ENCODE peak calls at places on chromosomes 11 and 22, in four cellular contexts. One of them, this sample, is unnamed. For H3K9me3, the result is how much of the 10 kb centered on the place peaks cover.

GRCh38 chr11:87359401-87359800 is 321.7 kb downstream of the TMEM135 start:
- DNase-seq in SK-N-SH: no peak
- DNase-seq in GM12878: no peak
- DNase-seq in HepG2: no peak
- DNase-seq in this sample: no peak

GRCh38 chr11:550746-551085 is 9.8 kb downstream of the LMNTD2 start:
- DNase-seq in SK-N-SH: no peak
- DNase-seq in GM12878: no peak
- DNase-seq in HepG2: no peak
- DNase-seq in this sample: no peak

GRCh38 chr11:117022526-117022925 is 75.7 kb downstream of the SIK3 start:
- DNase-seq in SK-N-SH: no peak
- DNase-seq in GM12878: peak
- DNase-seq in HepG2: no peak
- DNase-seq in this sample: no peak

GRCh38 chr22:41094036-41094435 is 1.6 kb downstream of the EP300 start:
- DNase-seq in SK-N-SH: peak
- DNase-seq in GM12878: no peak
- DNase-seq in HepG2: peak
- DNase-seq in this sample: peak

GRCh38 chr22:27627444-27627833 is 174.1 kb downstream of the MN1 start:
- DNase-seq in SK-N-SH: no peak
- DNase-seq in GM12878: no peak
- DNase-seq in HepG2: peak
- DNase-seq in this sample: no peak

GRCh38 chr11:100902454-100903141 is 215.5 kb downstream of the ARHGAP42 start:
- DNase-seq in SK-N-SH: no peak
- DNase-seq in GM12878: no peak
- DNase-seq in HepG2: no peak
- DNase-seq in this sample: no peak

GRCh38 chr11:117457031-117457785 is 129.6 kb downstream of the CEP164 start:
- DNase-seq in SK-N-SH: no peak
- DNase-seq in GM12878: no peak
- DNase-seq in HepG2: no peak
- DNase-seq in this sample: no peak

GRCh38 chr11:86106916-86107315 is 38.0 kb upstream of the PICALM start:
- DNase-seq in SK-N-SH: no peak
- DNase-seq in GM12878: no peak
- DNase-seq in HepG2: no peak
- DNase-seq in this sample: no peak

DNA sequence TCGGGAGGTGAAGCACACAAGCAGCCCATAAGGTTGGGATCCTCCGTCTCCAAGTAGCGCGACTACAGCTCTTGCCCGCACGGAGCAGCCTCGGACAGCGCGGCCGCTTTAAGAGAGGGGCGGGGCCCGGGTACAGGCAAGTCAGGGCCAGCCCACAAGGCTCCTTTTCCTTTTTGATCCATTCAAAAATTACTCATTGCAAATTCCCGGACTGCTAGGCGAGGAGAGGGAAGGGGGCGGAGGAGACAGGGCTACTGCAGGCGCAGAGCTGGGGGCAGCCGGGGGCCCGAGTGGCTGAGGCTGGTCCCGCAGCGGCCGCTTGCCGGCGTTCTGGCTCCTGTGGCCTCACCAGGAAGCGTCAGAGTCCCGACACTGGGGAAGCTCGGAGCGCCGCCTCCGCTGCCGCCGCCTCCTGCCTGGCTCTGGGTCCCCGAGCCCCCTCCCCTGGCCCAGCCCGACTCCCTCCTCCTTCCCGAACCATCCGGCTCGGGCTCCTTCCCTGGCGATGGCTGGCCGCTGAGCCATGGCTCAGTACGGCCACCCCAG is at the start of gene UBASH3B:
- DNase-seq in SK-N-SH: peak
- DNase-seq in GM12878: no peak
- DNase-seq in HepG2: peak
- DNase-seq in this sample: peak
- TF ChIP-seq PBX3 in SK-N-SH: peak
- TF ChIP-seq PBX3 in GM12878: no peak
- TF ChIP-seq PBX3 in HepG2: peak
- TF ChIP-seq PBX3 in this sample: no peak

DNA sequence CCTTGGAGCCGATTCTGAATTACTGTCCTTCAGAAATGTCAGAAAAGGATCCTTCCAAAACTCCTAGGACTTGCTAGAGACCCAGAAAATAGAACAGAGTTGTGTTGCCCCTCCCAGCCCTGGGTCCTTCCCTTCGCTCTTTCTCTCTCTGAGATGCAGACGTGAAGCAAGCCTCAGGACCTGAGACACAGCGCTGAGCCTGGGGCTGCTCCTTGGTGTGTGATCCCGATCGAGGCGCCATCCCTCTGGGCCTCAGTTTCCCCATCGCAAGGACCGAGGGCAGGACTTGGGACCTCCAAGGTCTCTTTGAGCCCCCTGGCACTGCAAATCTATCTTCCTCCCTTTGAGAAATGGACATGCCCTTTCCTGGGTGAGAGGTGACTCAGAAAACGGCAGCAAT is 533.5 kb downstream of the TBC1D22A start:
- DNase-seq in SK-N-SH: no peak
- DNase-seq in GM12878: no peak
- DNase-seq in HepG2: no peak
- DNase-seq in this sample: no peak
- H3K9me3 ChIP-seq in SK-N-SH: under half
- H3K9me3 ChIP-seq in GM12878: under half
- H3K9me3 ChIP-seq in HepG2: under half
- H3K9me3 ChIP-seq in this sample: under half

GRCh38 chr11:64990222-64990918 is 6.4 kb downstream of the BATF2 start:
- DNase-seq in SK-N-SH: no peak
- DNase-seq in GM12878: no peak
- DNase-seq in HepG2: no peak
- DNase-seq in this sample: no peak
- TF ChIP-seq PBX3 in SK-N-SH: no peak
- TF ChIP-seq PBX3 in GM12878: no peak
- TF ChIP-seq PBX3 in HepG2: no peak
- TF ChIP-seq PBX3 in this sample: no peak

GRCh38 chr22:16721969-16722368 is 103.2 kb downstream of the XKR3 start:
- DNase-seq in SK-N-SH: no peak
- DNase-seq in GM12878: no peak
- DNase-seq in HepG2: no peak
- DNase-seq in this sample: no peak
- H3K9me3 ChIP-seq in SK-N-SH: under half
- H3K9me3 ChIP-seq in GM12878: under half
- H3K9me3 ChIP-seq in HepG2: under half
- H3K9me3 ChIP-seq in this sample: under half

GRCh38 chr11:84471501-84471900 is 1155.6 kb downstream of the DLG2 start:
- DNase-seq in SK-N-SH: no peak
- DNase-seq in GM12878: no peak
- DNase-seq in HepG2: no peak
- DNase-seq in this sample: no peak
- TF ChIP-seq PBX3 in SK-N-SH: no peak
- TF ChIP-seq PBX3 in GM12878: no peak
- TF ChIP-seq PBX3 in HepG2: no peak
- TF ChIP-seq PBX3 in this sample: no peak

DNA sequence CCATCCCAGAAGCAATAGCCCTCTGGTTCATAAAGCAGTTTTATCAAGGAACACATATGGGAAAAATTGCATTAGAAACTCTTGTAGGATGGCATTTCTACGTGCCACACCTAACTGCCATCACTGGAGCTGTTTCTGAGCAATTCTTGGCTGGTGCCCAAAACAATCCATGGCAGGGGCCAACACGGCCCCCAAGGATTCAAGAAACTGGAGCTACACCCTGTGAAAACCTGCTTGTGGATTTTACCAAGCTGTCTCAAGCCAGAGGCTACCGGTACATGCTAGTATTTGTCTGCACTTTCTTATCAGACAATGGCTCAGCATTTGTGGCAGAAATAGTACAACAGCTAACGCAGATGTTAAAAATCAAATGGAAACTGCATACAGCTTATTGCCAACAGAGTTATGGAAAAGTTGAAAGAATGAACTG is 42.4 kb upstream of the GLYAT start:
- DNase-seq in SK-N-SH: no peak
- DNase-seq in GM12878: no peak
- DNase-seq in HepG2: no peak
- DNase-seq in this sample: no peak
- H3K9me3 ChIP-seq in SK-N-SH: under half
- H3K9me3 ChIP-seq in GM12878: under half
- H3K9me3 ChIP-seq in HepG2: under half
- H3K9me3 ChIP-seq in this sample: under half

DNA sequence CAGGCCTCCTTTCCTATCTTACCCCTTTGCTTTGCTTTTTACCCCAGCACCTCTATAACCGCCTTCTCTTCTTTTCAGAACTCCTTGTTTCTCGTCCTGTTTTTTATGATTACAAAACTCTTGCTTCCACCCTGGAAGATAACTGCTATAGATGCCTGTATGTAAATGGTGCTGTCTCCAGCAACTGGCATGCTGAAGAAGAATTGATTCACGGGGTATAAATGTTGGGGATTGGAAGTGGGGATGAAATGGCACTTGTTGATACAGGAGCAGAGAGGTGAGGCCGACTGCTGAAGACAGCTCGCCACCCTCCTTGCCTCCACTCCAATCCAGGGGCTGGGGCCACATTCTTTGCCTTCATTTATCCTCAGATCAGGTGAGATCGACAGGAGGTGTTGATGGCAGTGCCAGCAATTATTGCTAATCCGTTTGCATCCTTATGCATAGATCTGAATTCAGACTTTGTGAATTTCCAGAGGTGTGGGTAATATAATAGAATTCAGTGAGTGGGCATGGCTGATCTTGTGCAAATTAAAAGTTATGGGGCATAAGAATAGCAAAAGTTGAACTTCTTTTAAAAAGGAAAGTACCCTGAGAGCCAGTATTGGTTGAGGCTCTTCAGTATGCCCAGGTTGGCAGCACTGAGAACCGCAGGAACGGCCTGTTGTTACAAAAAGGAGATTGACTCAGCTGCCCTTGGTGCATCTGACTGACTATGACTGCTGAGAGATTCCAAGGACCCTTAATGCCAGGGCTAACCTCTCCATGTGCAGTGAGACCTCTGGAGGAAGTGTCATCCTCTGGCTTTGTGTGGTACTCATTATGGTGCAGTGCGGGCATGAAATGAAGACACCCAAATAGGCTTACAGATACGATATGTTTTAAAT is 5.3 kb downstream of the NEAT1 start:
- DNase-seq in SK-N-SH: no peak
- DNase-seq in GM12878: no peak
- DNase-seq in HepG2: no peak
- DNase-seq in this sample: peak
- TF ChIP-seq PBX3 in SK-N-SH: peak
- TF ChIP-seq PBX3 in GM12878: peak
- TF ChIP-seq PBX3 in HepG2: no peak
- TF ChIP-seq PBX3 in this sample: peak

GRCh38 chr11:123729602-123730001 is 11.9 kb downstream of the ZNF202 start:
- DNase-seq in SK-N-SH: no peak
- DNase-seq in GM12878: no peak
- DNase-seq in HepG2: no peak
- DNase-seq in this sample: no peak
- H3K9me3 ChIP-seq in SK-N-SH: under half
- H3K9me3 ChIP-seq in GM12878: under half
- H3K9me3 ChIP-seq in HepG2: under half
- H3K9me3 ChIP-seq in this sample: under half

This sample was measured in A549.